ENCODE peak calls at places on chromosomes 1 and 21, in five cellular contexts. X is SK-N-SH, G is K562, P is GM12878, I is HepG2. D is an unnamed sample.

GRCh38 chr1:78091215-78091813 is 45.5 kb downstream of the GIPC2 start:
- DNase-seq in X (no peak), G (peak), P (no peak), I (no peak), D (no peak)

GRCh38 chr1:115217150-115218033 is 120.7 kb downstream of the NGF start:
- DNase-seq in X (no peak), G (no peak), P (no peak), I (no peak), D (no peak)

GRCh38 chr1:101174722-101175121 is 62.1 kb upstream of the S1PR1 start:
- DNase-seq in X (no peak), G (no peak), P (no peak), I (no peak), D (no peak)

GRCh38 chr21:38645282-38645681 is 147.0 kb upstream of the ERG start:
- DNase-seq in X (no peak), G (no peak), P (no peak), I (no peak), D (no peak)

GRCh38 chr1:28510350-28511223 is 4.7 kb downstream of the RCC1 start:
- DNase-seq in X (no peak), G (no peak), P (no peak), I (peak), D (no peak)

GRCh38 chr1:232184561-232185530 is 445.1 kb downstream of the SIPA1L2 start:
- DNase-seq in X (no peak), G (no peak), P (no peak), I (no peak), D (no peak)

GRCh38 chr1:203083463-203083921 is 2.3 kb downstream of the MYOG start:
- DNase-seq in X (no peak), G (peak), P (no peak), I (no peak), D (no peak)

GRCh38 chr1:226355016-226355415 is 46.1 kb upstream of the LIN9 start:
- DNase-seq in X (no peak), G (no peak), P (no peak), I (no peak), D (no peak)

GRCh38 chr1:239858058-239858457 is 233.6 kb upstream of the FMN2 start:
- DNase-seq in X (no peak), G (no peak), P (no peak), I (no peak), D (peak)

GRCh38 chr1:60904079-60904852 is 178.1 kb upstream of the NFIA start:
- DNase-seq in X (no peak), G (no peak), P (no peak), I (no peak), D (no peak)

GRCh38 chr1:209105769-209106168 is 477.7 kb upstream of the CAMK1G start:
- DNase-seq in X (no peak), G (no peak), P (no peak), I (no peak), D (no peak)

GRCh38 chr1:246687002-246687401 is 37.2 kb upstream of the SCCPDH start:
- DNase-seq in X (no peak), G (no peak), P (no peak), I (no peak), D (no peak)

GRCh38 chr1:157540852-157541251 is 11.5 kb downstream of the FCRL5 start:
- DNase-seq in X (no peak), G (no peak), P (no peak), I (no peak), D (no peak)

GRCh38 chr1:69982992-69983391 is 222.4 kb downstream of the LRRC40 start:
- DNase-seq in X (no peak), G (no peak), P (no peak), I (no peak), D (no peak)

GRCh38 chr1:88729297-88729696 is 45.2 kb downstream of the PKN2 start:
- DNase-seq in X (no peak), G (no peak), P (no peak), I (no peak), D (no peak)

GRCh38 chr1:88730995-88731394 is 46.9 kb downstream of the PKN2 start:
- DNase-seq in X (no peak), G (no peak), P (no peak), I (no peak), D (no peak)

GRCh38 chr1:88727205-88727604 is 43.1 kb downstream of the PKN2 start:
- DNase-seq in X (no peak), G (no peak), P (no peak), I (no peak), D (no peak)

GRCh38 chr1:88730132-88730675 is 46.1 kb downstream of the PKN2 start:
- DNase-seq in X (no peak), G (no peak), P (no peak), I (no peak), D (peak)

GRCh38 chr1:88731475-88731874 is 47.4 kb downstream of the PKN2 start:
- DNase-seq in X (no peak), G (no peak), P (no peak), I (no peak), D (no peak)
- TF ChIP-seq POLR2AphosphoS5 in X (peak), G (no peak), P (no peak), I (no peak), D (no peak)

GRCh38 chr1:205434738-205435137 is 12.9 kb upstream of the LEMD1 start:
- DNase-seq in X (no peak), G (no peak), P (no peak), I (no peak), D (no peak)

GRCh38 chr1:205429742-205430464 is 8.0 kb upstream of the LEMD1 start:
- DNase-seq in X (no peak), G (no peak), P (no peak), I (no peak), D (no peak)

GRCh38 chr1:205435904-205436573 is 14.2 kb upstream of the LEMD1 start:
- DNase-seq in X (no peak), G (peak), P (no peak), I (no peak), D (no peak)

GRCh38 chr1:205432116-205432515 is 10.3 kb upstream of the LEMD1 start:
- DNase-seq in X (no peak), G (no peak), P (no peak), I (no peak), D (no peak)

DNA sequence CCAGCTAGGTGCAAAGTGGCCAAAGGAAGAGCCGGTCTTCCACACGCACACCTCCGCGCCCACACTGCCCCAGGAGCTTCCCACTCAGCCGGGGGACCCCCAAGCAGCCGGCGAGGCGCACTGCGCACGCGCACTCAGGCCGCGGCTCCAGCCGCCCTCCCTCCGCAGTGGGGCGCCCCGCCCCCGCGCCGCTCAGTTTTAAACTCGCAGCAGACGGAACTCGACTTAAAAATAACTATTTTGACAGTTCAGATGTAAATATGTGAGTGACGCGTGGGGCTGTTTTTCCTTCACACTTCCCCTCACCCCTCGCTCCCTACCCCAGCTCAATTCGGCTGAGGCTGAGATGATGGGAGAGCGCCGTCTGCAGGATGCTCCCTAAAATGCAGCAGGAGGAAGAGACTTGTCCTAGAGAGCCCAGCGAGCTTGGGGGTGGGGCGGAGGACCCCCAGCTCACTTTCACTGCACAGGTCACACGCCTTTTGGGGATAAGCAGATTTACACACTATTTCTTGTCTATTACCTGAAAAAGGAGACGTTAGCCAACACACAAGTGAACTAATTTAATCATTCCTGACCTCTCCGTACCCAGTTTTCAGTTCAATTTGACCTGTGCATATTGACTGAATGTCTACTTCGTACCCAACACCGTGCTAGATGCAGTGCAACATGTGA is 8.9 kb upstream of the LEMD1 start:
- DNase-seq in X (no peak), G (peak), P (peak), I (no peak), D (no peak)
- TF ChIP-seq GABPA in X (no peak), G (no peak), P (no peak), I (no peak), D (no peak)

GRCh38 chr21:26061437-26061836 is 109.1 kb downstream of the APP start:
- DNase-seq in X (no peak), G (no peak), P (no peak), I (no peak), D (no peak)
- TF ChIP-seq REST in X (no peak), G (no peak), P (no peak), I (no peak), D (no peak)

DNA sequence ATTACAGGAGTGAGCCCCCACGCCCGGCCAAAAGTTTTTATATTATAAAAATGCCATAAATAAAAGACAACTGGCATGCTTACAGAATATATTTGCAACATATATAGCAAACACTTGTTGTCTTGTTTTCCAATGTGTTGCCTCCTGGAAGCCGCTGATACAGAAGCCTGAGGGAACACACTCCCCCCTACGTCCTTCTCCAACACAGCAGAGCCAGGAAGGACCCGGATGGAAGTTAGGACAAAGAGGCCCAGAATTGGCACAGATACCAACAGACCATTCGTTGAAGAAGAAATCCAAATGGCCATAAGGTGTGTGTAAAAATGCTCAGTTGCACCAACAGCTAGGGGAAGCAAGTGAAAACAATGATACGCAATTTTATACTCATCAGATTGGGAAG is 1.3 kb upstream of the PLA2G5 start:
- DNase-seq in X (no peak), G (no peak), P (no peak), I (no peak), D (no peak)
- TF ChIP-seq POLR2AphosphoS5 in X (no peak), G (no peak), P (no peak), I (no peak), D (no peak)

GRCh38 chr1:33300673-33301072 is 20.2 kb downstream of the A3GALT2 start:
- DNase-seq in X (no peak), G (no peak), P (no peak), I (no peak), D (no peak)
- TF ChIP-seq GABPA in X (no peak), G (no peak), P (no peak), I (no peak), D (no peak)

DNA sequence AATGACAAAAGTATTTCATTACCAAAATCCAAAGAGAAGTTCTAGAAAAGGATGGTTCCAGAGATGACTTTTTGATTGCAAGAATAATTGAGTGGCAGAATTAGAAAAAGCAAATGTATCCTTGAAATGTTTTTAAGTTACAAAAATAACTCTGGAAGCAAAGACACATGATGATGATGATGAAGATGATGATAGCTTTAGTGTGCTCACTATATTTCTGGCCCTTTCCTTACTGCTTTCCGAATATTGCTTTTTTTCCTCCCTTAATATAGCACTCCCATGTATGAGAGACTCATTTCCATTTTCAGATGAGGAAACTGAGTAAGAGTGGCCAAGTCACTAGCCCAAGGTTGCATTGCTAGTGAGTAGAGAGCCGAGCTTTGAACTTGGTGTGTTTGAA is 54.7 kb downstream of the CACHD1 start:
- DNase-seq in X (no peak), G (no peak), P (no peak), I (no peak), D (no peak)
- TF ChIP-seq REST in X (no peak), G (no peak), P (no peak), I (no peak), D (no peak)

GRCh38 chr21:45308211-45309068 is 20.7 kb upstream of the POFUT2 start:
- DNase-seq in X (no peak), G (no peak), P (no peak), I (peak), D (peak)

GRCh38 chr21:45305831-45306230 is 18.1 kb upstream of the POFUT2 start:
- DNase-seq in X (no peak), G (no peak), P (no peak), I (no peak), D (no peak)

GRCh38 chr21:45304945-45305344 is 17.2 kb upstream of the POFUT2 start:
- DNase-seq in X (no peak), G (no peak), P (no peak), I (no peak), D (no peak)

GRCh38 chr21:45306453-45306831 is 18.7 kb upstream of the POFUT2 start:
- DNase-seq in X (no peak), G (no peak), P (no peak), I (no peak), D (no peak)

DNA sequence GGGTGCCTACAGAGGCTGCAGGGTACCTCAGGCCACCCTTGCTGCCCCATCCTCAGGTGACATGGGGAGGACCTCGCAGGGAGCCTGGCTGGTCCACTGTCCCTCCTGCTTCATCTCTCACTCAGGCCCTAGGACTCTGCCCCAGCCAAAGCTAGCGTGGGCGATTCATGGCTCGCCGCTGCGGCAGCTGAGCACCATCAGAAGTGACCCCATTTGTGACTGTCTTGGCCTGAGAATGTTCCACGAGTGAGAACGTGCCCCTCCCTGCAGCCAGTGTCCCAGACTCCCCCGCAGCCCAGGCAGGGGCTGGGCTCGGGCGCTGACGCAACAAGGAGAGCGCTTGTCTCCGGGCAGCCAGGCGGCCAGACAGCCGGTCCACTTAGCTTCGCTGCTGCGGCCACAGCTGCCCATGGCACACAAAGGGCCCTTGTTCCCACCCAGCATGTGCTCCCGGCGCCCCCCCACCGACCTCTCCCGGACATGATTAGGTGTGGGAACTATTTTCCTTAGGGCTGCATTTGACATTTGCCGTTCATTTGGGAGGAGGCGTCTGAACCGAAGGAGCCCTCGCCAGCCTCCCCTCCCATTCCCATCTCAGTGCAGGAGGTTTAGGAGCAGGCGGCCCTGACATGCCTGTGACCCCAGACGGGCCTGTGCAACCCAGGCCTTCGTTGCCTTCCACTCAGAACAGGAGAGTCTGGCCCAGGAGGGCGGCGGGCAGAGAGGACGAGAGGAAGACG is 19.3 kb upstream of the POFUT2 start:
- DNase-seq in X (no peak), G (peak), P (no peak), I (peak), D (no peak)
- TF ChIP-seq POLR2AphosphoS5 in X (no peak), G (no peak), P (no peak), I (no peak), D (no peak)

GRCh38 chr1:7560601-7561181 is 210.4 kb upstream of the VAMP3 start:
- DNase-seq in X (no peak), G (no peak), P (no peak), I (no peak), D (no peak)

GRCh38 chr1:7560128-7560527 is 211.0 kb upstream of the VAMP3 start:
- DNase-seq in X (no peak), G (no peak), P (no peak), I (no peak), D (no peak)

GRCh38 chr1:7558481-7558880 is 212.6 kb upstream of the VAMP3 start:
- DNase-seq in X (peak), G (no peak), P (no peak), I (no peak), D (no peak)

GRCh38 chr1:7558041-7558461 is 213.0 kb upstream of the VAMP3 start:
- DNase-seq in X (peak), G (no peak), P (no peak), I (no peak), D (no peak)

DNA sequence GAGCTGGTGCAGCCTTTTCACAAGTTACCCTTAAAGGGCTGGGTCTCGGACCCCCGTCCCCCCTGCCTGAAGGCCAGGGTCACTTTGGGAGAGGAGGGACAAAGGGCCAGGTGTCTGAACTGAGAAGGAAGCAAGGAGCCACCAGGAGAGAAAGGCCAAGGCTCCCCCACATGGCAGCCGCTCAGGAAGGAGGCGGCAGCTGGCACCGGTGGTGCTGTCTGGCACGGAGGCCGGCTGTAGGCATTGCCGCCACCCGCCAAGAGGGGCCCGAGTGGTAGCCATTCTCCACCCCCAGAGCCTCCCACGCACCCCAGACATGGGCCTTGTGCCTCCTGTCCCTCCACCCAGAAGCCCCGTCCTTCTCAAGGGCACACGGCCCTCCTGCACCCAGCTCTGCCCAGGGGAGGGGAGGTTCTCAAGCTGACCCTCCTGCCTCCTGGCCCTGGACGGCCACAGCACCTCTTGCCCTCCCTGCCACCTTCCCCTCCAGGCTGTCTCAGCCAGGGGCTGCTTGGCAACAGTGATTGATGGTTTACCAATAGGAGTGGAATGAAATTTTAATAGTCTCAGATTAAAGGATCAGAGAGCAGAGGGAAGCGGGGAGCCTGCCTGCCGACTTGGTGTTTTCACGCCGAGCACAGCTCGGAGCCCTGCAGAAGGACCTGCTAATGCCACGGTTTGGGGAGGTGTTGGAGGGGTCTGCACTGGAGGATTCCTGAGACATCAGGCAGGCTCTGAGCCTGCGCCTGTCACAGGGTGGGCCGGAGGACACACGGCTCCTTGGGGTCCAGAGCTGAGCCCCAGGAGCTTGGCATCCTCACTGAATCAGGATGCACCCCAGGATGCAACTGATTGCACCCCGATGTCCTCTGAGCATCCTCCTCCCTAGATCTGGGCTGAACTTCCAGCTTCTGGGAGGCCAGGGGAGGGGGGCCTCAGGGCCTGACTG is 211.9 kb upstream of the VAMP3 start:
- DNase-seq in X (peak), G (no peak), P (no peak), I (no peak), D (no peak)
- TF ChIP-seq GABPA in X (no peak), G (no peak), P (no peak), I (no peak), D (no peak)

GRCh38 chr1:223727541-223727940 is 15.2 kb downstream of the CAPN2 start:
- DNase-seq in X (no peak), G (no peak), P (no peak), I (no peak), D (no peak)

GRCh38 chr1:223724376-223724775 is 12.0 kb downstream of the CAPN2 start:
- DNase-seq in X (no peak), G (no peak), P (no peak), I (no peak), D (no peak)

GRCh38 chr1:223723351-223723904 is 11.1 kb downstream of the CAPN2 start:
- DNase-seq in X (no peak), G (no peak), P (no peak), I (no peak), D (no peak)

GRCh38 chr1:223725578-223725977 is 13.2 kb downstream of the CAPN2 start:
- DNase-seq in X (no peak), G (no peak), P (no peak), I (no peak), D (no peak)

GRCh38 chr1:223726380-223727001 is 14.2 kb downstream of the CAPN2 start:
- DNase-seq in X (peak), G (peak), P (peak), I (no peak), D (no peak)
- TF ChIP-seq REST in X (peak), G (no peak), P (no peak), I (no peak), D (no peak)

GRCh38 chr1:108826081-108826635 is 30.7 kb downstream of the AKNAD1 start:
- DNase-seq in X (no peak), G (no peak), P (no peak), I (no peak), D (no peak)

GRCh38 chr1:108831225-108831624 is 25.7 kb downstream of the AKNAD1 start:
- DNase-seq in X (no peak), G (no peak), P (no peak), I (no peak), D (no peak)

GRCh38 chr1:108830119-108831008 is 26.5 kb downstream of the AKNAD1 start:
- DNase-seq in X (peak), G (peak), P (no peak), I (peak), D (peak)

GRCh38 chr1:108828074-108828961 is 28.6 kb downstream of the AKNAD1 start:
- DNase-seq in X (peak), G (peak), P (peak), I (peak), D (peak)

DNA sequence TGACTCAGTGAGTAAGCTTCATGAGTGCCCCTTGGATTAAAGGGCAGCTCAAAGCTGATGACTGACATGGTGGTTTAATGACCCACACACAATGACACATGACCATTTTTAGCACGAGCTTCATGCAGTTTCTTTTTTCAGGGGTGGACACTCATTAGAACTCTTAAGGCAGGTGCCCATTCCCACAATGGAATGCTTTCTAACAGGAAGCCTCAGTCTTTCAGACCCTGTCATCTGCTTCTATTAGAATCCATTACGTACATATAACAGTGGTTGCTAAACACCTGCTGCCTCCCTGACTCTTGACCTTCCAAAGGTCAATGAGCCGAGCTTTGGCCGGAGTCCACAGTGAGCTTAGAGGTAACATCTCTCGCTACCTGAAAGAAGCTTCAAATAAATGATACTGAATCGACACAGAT is 27.4 kb downstream of the AKNAD1 start:
- DNase-seq in X (no peak), G (no peak), P (no peak), I (peak), D (no peak)
- TF ChIP-seq POLR2AphosphoS5 in X (no peak), G (no peak), P (no peak), I (no peak), D (no peak)

D was measured in HL-60.